ENCODE peak calls at places on chromosomes 13 and 19, in ten cellular contexts. One of them, this sample, is unnamed.

GRCh38 chr19:41917676-41918075 is 10.6 kb downstream of the ERFL start:
- DNase-seq in left lung: peak; percentile 54
- DNase-seq in cardiac muscle cell: no peak
- DNase-seq in right cardiac atrium: no peak
- DNase-seq in IMR-90: no peak
- DNase-seq in heart right ventricle: no peak
- DNase-seq in astrocyte: no peak
- DNase-seq in ascending aorta: no peak
- DNase-seq in tibial nerve: no peak
- DNase-seq in upper lobe of right lung: no peak
- DNase-seq in this sample: no peak

GRCh38 chr19:6501740-6502648 is at the start of gene TUBB4A:
- DNase-seq in left lung: no peak
- DNase-seq in cardiac muscle cell: peak; percentile 63
- DNase-seq in right cardiac atrium: no peak
- DNase-seq in IMR-90: no peak
- DNase-seq in heart right ventricle: peak; percentile 11
- DNase-seq in astrocyte: no peak
- DNase-seq in ascending aorta: no peak
- DNase-seq in tibial nerve: no peak
- DNase-seq in upper lobe of right lung: no peak
- DNase-seq in this sample: no peak

GRCh38 chr13:33367931-33368330 is 82.4 kb upstream of the STARD13 start:
- DNase-seq in left lung: no peak
- DNase-seq in cardiac muscle cell: no peak
- DNase-seq in right cardiac atrium: no peak
- DNase-seq in IMR-90: no peak
- DNase-seq in heart right ventricle: no peak
- DNase-seq in astrocyte: no peak
- DNase-seq in ascending aorta: no peak
- DNase-seq in tibial nerve: no peak
- DNase-seq in upper lobe of right lung: no peak
- DNase-seq in this sample: peak; percentile 31

GRCh38 chr13:98054301-98054700 is 88.6 kb upstream of the FARP1 start:
- DNase-seq in left lung: no peak
- DNase-seq in cardiac muscle cell: no peak
- DNase-seq in right cardiac atrium: no peak
- DNase-seq in IMR-90: no peak
- DNase-seq in heart right ventricle: no peak
- DNase-seq in astrocyte: no peak
- DNase-seq in ascending aorta: no peak
- DNase-seq in tibial nerve: no peak
- DNase-seq in upper lobe of right lung: no peak
- DNase-seq in this sample: no peak

GRCh38 chr13:44693156-44693826 is 117.2 kb upstream of the TSC22D1 start:
- DNase-seq in left lung: no peak
- DNase-seq in cardiac muscle cell: no peak
- DNase-seq in right cardiac atrium: no peak
- DNase-seq in IMR-90: no peak
- DNase-seq in heart right ventricle: peak; percentile 29
- DNase-seq in astrocyte: no peak
- DNase-seq in ascending aorta: no peak
- DNase-seq in tibial nerve: no peak
- DNase-seq in upper lobe of right lung: no peak
- DNase-seq in this sample: no peak

GRCh38 chr13:26324867-26325266 is 70.9 kb downstream of the CDK8 start:
- DNase-seq in left lung: no peak
- DNase-seq in cardiac muscle cell: no peak
- DNase-seq in right cardiac atrium: no peak
- DNase-seq in IMR-90: peak; percentile 13
- DNase-seq in heart right ventricle: no peak
- DNase-seq in astrocyte: peak; percentile 32
- DNase-seq in ascending aorta: no peak
- DNase-seq in tibial nerve: no peak
- DNase-seq in upper lobe of right lung: no peak
- DNase-seq in this sample: no peak

GRCh38 chr19:29576043-29576442 is 30.0 kb upstream of the POP4 start:
- DNase-seq in left lung: no peak
- DNase-seq in cardiac muscle cell: no peak
- DNase-seq in right cardiac atrium: no peak
- DNase-seq in IMR-90: peak; percentile 10
- DNase-seq in heart right ventricle: no peak
- DNase-seq in astrocyte: no peak
- DNase-seq in ascending aorta: no peak
- DNase-seq in tibial nerve: no peak
- DNase-seq in upper lobe of right lung: no peak
- DNase-seq in this sample: no peak

GRCh38 chr13:42102961-42103688 is 54.7 kb downstream of the DGKH start:
- DNase-seq in left lung: no peak
- DNase-seq in cardiac muscle cell: no peak
- DNase-seq in right cardiac atrium: no peak
- DNase-seq in IMR-90: peak; percentile 57
- DNase-seq in heart right ventricle: no peak
- DNase-seq in astrocyte: peak; percentile 73
- DNase-seq in ascending aorta: no peak
- DNase-seq in tibial nerve: no peak
- DNase-seq in upper lobe of right lung: no peak
- DNase-seq in this sample: no peak

GRCh38 chr13:23658929-23659541 is 88.8 kb downstream of the TNFRSF19 start:
- DNase-seq in left lung: no peak
- DNase-seq in cardiac muscle cell: no peak
- DNase-seq in right cardiac atrium: peak; percentile 39
- DNase-seq in IMR-90: no peak
- DNase-seq in heart right ventricle: no peak
- DNase-seq in astrocyte: no peak
- DNase-seq in ascending aorta: no peak
- DNase-seq in tibial nerve: no peak
- DNase-seq in upper lobe of right lung: no peak
- DNase-seq in this sample: no peak

GRCh38 chr13:73039201-73040108 is 19.4 kb upstream of the KLF5 start:
- DNase-seq in left lung: no peak
- DNase-seq in cardiac muscle cell: no peak
- DNase-seq in right cardiac atrium: no peak
- DNase-seq in IMR-90: no peak
- DNase-seq in heart right ventricle: no peak
- DNase-seq in astrocyte: no peak
- DNase-seq in ascending aorta: no peak
- DNase-seq in tibial nerve: no peak
- DNase-seq in upper lobe of right lung: no peak
- DNase-seq in this sample: peak; percentile 41

GRCh38 chr19:30411714-30412113 is 39.5 kb downstream of the ZNF536 start:
- DNase-seq in left lung: no peak
- DNase-seq in cardiac muscle cell: no peak
- DNase-seq in right cardiac atrium: no peak
- DNase-seq in IMR-90: no peak
- DNase-seq in heart right ventricle: no peak
- DNase-seq in astrocyte: no peak
- DNase-seq in ascending aorta: no peak
- DNase-seq in tibial nerve: no peak
- DNase-seq in upper lobe of right lung: no peak
- DNase-seq in this sample: no peak

GRCh38 chr13:75636339-75637095 is 387 bp downstream of the LMO7 start:
- DNase-seq in left lung: peak; percentile 88
- DNase-seq in cardiac muscle cell: peak; percentile 10
- DNase-seq in right cardiac atrium: peak; percentile 19
- DNase-seq in IMR-90: peak; percentile 46
- DNase-seq in heart right ventricle: peak; percentile 9
- DNase-seq in astrocyte: no peak
- DNase-seq in ascending aorta: peak; percentile 69
- DNase-seq in tibial nerve: no peak
- DNase-seq in upper lobe of right lung: peak; percentile 70
- DNase-seq in this sample: peak; percentile 39

GRCh38 chr19:16456652-16457194 is 15.0 kb downstream of the EPS15L1 start:
- DNase-seq in left lung: peak; percentile 46
- DNase-seq in cardiac muscle cell: no peak
- DNase-seq in right cardiac atrium: no peak
- DNase-seq in IMR-90: no peak
- DNase-seq in heart right ventricle: no peak
- DNase-seq in astrocyte: no peak
- DNase-seq in ascending aorta: no peak
- DNase-seq in tibial nerve: no peak
- DNase-seq in upper lobe of right lung: no peak
- DNase-seq in this sample: no peak

DNA sequence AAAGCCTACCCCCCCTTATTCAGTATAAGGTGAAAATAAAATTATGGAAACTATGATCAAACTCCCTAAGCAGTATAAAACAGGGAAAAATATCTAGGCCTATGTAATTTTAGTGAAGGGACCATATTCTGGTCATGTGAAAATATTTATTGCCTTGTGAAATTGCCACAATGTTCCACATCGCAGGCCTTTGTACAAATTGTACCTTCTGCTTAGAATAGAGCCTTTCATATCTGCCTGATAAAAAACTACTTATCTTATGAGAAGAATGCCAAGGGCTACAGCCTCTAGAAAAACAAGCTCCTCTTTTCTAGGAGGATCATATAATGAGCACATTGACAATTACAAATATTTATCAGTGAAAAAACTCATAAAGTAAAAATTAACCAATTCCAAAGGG is 1280.0 kb downstream of the EFNB2 start:
- DNase-seq in left lung: no peak
- DNase-seq in cardiac muscle cell: no peak
- DNase-seq in right cardiac atrium: no peak
- DNase-seq in IMR-90: no peak
- DNase-seq in heart right ventricle: no peak
- DNase-seq in astrocyte: no peak
- DNase-seq in ascending aorta: no peak
- DNase-seq in tibial nerve: no peak
- DNase-seq in upper lobe of right lung: no peak
- DNase-seq in this sample: peak; percentile 11
- H3K27me3 ChIP-seq in left lung: no peaks in the 10 kb centered on the region
- H3K27me3 ChIP-seq in cardiac muscle cell: no peaks in the 10 kb centered on the region
- H3K27me3 ChIP-seq in right cardiac atrium: no peaks in the 10 kb centered on the region
- H3K27me3 ChIP-seq in IMR-90: no peaks in the 10 kb centered on the region
- H3K27me3 ChIP-seq in heart right ventricle: no peaks in the 10 kb centered on the region
- H3K27me3 ChIP-seq in astrocyte: no peaks in the 10 kb centered on the region
- H3K27me3 ChIP-seq in ascending aorta: no peaks in the 10 kb centered on the region
- H3K27me3 ChIP-seq in tibial nerve: no peaks in the 10 kb centered on the region
- H3K27me3 ChIP-seq in upper lobe of right lung: no peaks in the 10 kb centered on the region
- H3K27me3 ChIP-seq in this sample: no peaks in the 10 kb centered on the region

GRCh38 chr13:37505531-37505930 is 93.0 kb downstream of the POSTN start:
- DNase-seq in left lung: no peak
- DNase-seq in cardiac muscle cell: no peak
- DNase-seq in right cardiac atrium: no peak
- DNase-seq in IMR-90: no peak
- DNase-seq in heart right ventricle: no peak
- DNase-seq in astrocyte: no peak
- DNase-seq in ascending aorta: no peak
- DNase-seq in tibial nerve: no peak
- DNase-seq in upper lobe of right lung: no peak
- DNase-seq in this sample: no peak
- H3K4me3 ChIP-seq in left lung: no peak overlapping the region
- H3K4me3 ChIP-seq in cardiac muscle cell: no peak overlapping the region
- H3K4me3 ChIP-seq in right cardiac atrium: no peak overlapping the region
- H3K4me3 ChIP-seq in IMR-90: no peak overlapping the region
- H3K4me3 ChIP-seq in heart right ventricle: no peak overlapping the region
- H3K4me3 ChIP-seq in astrocyte: no peak overlapping the region
- H3K4me3 ChIP-seq in ascending aorta: no peak overlapping the region
- H3K4me3 ChIP-seq in tibial nerve: no peak overlapping the region
- H3K4me3 ChIP-seq in upper lobe of right lung: no peak overlapping the region
- H3K4me3 ChIP-seq in this sample: no peak overlapping the region

GRCh38 chr13:113415825-113416224 is 37.5 kb downstream of the ADPRHL1 start:
- DNase-seq in left lung: no peak
- DNase-seq in cardiac muscle cell: no peak
- DNase-seq in right cardiac atrium: no peak
- DNase-seq in IMR-90: no peak
- DNase-seq in heart right ventricle: no peak
- DNase-seq in astrocyte: no peak
- DNase-seq in ascending aorta: no peak
- DNase-seq in tibial nerve: no peak
- DNase-seq in upper lobe of right lung: no peak
- DNase-seq in this sample: no peak

GRCh38 chr13:113418722-113419049 is 34.6 kb downstream of the ADPRHL1 start:
- DNase-seq in left lung: no peak
- DNase-seq in cardiac muscle cell: no peak
- DNase-seq in right cardiac atrium: no peak
- DNase-seq in IMR-90: no peak
- DNase-seq in heart right ventricle: no peak
- DNase-seq in astrocyte: no peak
- DNase-seq in ascending aorta: no peak
- DNase-seq in tibial nerve: no peak
- DNase-seq in upper lobe of right lung: no peak
- DNase-seq in this sample: no peak

GRCh38 chr13:113415032-113415431 is 38.3 kb downstream of the ADPRHL1 start:
- DNase-seq in left lung: peak; percentile 47
- DNase-seq in cardiac muscle cell: no peak
- DNase-seq in right cardiac atrium: no peak
- DNase-seq in IMR-90: no peak
- DNase-seq in heart right ventricle: no peak
- DNase-seq in astrocyte: no peak
- DNase-seq in ascending aorta: no peak
- DNase-seq in tibial nerve: no peak
- DNase-seq in upper lobe of right lung: no peak
- DNase-seq in this sample: no peak

GRCh38 chr13:113417836-113418721 is 35.2 kb downstream of the ADPRHL1 start:
- DNase-seq in left lung: no peak
- DNase-seq in cardiac muscle cell: no peak
- DNase-seq in right cardiac atrium: no peak
- DNase-seq in IMR-90: no peak
- DNase-seq in heart right ventricle: no peak
- DNase-seq in astrocyte: no peak
- DNase-seq in ascending aorta: no peak
- DNase-seq in tibial nerve: no peak
- DNase-seq in upper lobe of right lung: peak; percentile 54
- DNase-seq in this sample: no peak

DNA sequence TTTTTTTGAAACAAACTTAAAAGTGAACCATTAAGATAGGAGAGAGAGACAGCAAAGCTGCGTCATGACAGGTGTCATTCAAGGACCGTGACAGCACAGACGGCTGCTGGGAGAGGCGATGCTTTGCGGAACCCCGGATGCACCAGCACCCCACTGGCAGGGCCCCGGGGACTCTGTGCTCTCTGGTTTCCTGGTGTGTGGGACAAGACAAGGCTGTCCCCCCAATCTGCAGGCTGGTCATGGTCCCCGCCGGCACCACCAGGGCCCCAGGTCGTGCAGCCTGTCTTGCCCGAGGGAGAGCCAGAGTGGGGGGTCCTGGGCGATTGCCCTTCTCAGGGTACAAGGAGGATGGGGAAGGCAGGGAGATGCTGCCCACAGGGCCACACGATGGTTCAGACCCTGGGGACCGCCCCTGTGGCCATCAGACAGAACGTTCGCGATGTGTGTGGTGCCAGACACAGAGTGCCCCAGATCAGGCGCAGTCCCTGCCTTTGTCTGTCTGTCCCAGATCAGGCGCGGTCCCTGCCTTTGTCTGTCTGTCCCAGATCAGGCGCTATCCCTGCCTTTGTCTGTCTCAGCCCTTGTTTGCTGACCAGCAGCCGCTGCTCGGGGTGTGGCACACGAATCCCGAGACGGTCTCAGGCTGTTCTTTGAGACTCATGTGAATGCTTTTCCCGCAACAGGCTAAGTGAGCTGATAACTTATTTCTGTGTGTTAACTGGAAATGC is 36.1 kb downstream of the ADPRHL1 start:
- DNase-seq in left lung: no peak
- DNase-seq in cardiac muscle cell: no peak
- DNase-seq in right cardiac atrium: no peak
- DNase-seq in IMR-90: no peak
- DNase-seq in heart right ventricle: no peak
- DNase-seq in astrocyte: no peak
- DNase-seq in ascending aorta: peak; percentile 54
- DNase-seq in tibial nerve: no peak
- DNase-seq in upper lobe of right lung: peak; percentile 55
- DNase-seq in this sample: no peak
- H3K27ac ChIP-seq in left lung: no peak overlapping the region
- H3K27ac ChIP-seq in cardiac muscle cell: peak overlapping the region; percentile 0
- H3K27ac ChIP-seq in right cardiac atrium: peak overlapping the region; percentile 15
- H3K27ac ChIP-seq in IMR-90: no peak overlapping the region
- H3K27ac ChIP-seq in heart right ventricle: peak overlapping the region; percentile 43
- H3K27ac ChIP-seq in astrocyte: no peak overlapping the region
- H3K27ac ChIP-seq in ascending aorta: no peak overlapping the region
- H3K27ac ChIP-seq in tibial nerve: no peak overlapping the region
- H3K27ac ChIP-seq in upper lobe of right lung: no peak overlapping the region
- H3K27ac ChIP-seq in this sample: no peak overlapping the region

GRCh38 chr13:99992912-99993311 is 11.3 kb downstream of the ZIC2 start:
- DNase-seq in left lung: no peak
- DNase-seq in cardiac muscle cell: no peak
- DNase-seq in right cardiac atrium: no peak
- DNase-seq in IMR-90: no peak
- DNase-seq in heart right ventricle: no peak
- DNase-seq in astrocyte: no peak
- DNase-seq in ascending aorta: no peak
- DNase-seq in tibial nerve: no peak
- DNase-seq in upper lobe of right lung: no peak
- DNase-seq in this sample: no peak
- H3K27me3 ChIP-seq in left lung: peaks cover 100% of the 10 kb centered on the region
- H3K27me3 ChIP-seq in cardiac muscle cell: peaks cover 100% of the 10 kb centered on the region
- H3K27me3 ChIP-seq in right cardiac atrium: peaks cover 11% of the 10 kb centered on the region
- H3K27me3 ChIP-seq in IMR-90: peaks cover 94% of the 10 kb centered on the region
- H3K27me3 ChIP-seq in heart right ventricle: peaks cover 100% of the 10 kb centered on the region
- H3K27me3 ChIP-seq in astrocyte: peaks cover 58% of the 10 kb centered on the region
- H3K27me3 ChIP-seq in ascending aorta: peaks cover 64% of the 10 kb centered on the region
- H3K27me3 ChIP-seq in tibial nerve: peaks cover 13% of the 10 kb centered on the region
- H3K27me3 ChIP-seq in upper lobe of right lung: peaks cover 100% of the 10 kb centered on the region
- H3K27me3 ChIP-seq in this sample: peaks cover 65% of the 10 kb centered on the region